ENCODE peak calls at places on chromosomes 2 and 18, in four cellular contexts. M is tibial artery, A is erythroblast, W is WERI-Rb-1. N is an unnamed sample.

GRCh38 chr2:71779306-71779855 is 326.0 kb downstream of the DYSF start:
- DNase-seq in M (peak), A (no peak), W (no peak), N (peak)

GRCh38 chr18:33697498-33697897 is 119.5 kb downstream of the ASXL3 start:
- DNase-seq in M (no peak), A (no peak), W (no peak), N (no peak)

GRCh38 chr2:176136375-176137248 is 7.1 kb downstream of the HOXD8 start:
- DNase-seq in M (no peak), A (no peak), W (peak), N (no peak)

GRCh38 chr2:134365356-134365755 is 111.5 kb downstream of the MGAT5 start:
- DNase-seq in M (no peak), A (peak), W (no peak), N (no peak)

GRCh38 chr2:46299365-46300263 is 2.4 kb downstream of the EPAS1 start:
- DNase-seq in M (peak), A (peak), W (peak), N (peak)

GRCh38 chr2:116696223-116696622 is 1118.3 kb upstream of the DDX18 start:
- DNase-seq in M (no peak), A (no peak), W (no peak), N (no peak)

GRCh38 chr18:34809697-34810096 is 99.6 kb downstream of the DTNA start:
- DNase-seq in M (peak), A (peak), W (peak), N (peak)

GRCh38 chr2:165109915-165110314 is 93.9 kb downstream of the SCN3A start:
- DNase-seq in M (no peak), A (no peak), W (no peak), N (no peak)

GRCh38 chr2:217489145-217489960 is 513.4 kb downstream of the TNS1 start:
- DNase-seq in M (no peak), A (no peak), W (no peak), N (no peak)